ENCODE peak calls at places on chromosomes 5 and 9, in five cellular contexts. E is progenitor cell of endocrine pancreas; G is activated CD8-positive, alpha-beta memory T cell treated with anti-CD3 and anti-CD28 coated beads, Interleukin-2, amount 50 U/mL, for 48 hours; H is stimulated activated CD4-positive, alpha-beta T cell treated with anti-CD3 and anti-CD28 coated beads, TNF-alpha, amount 100 ng/mL, for 4 hours; J is amygdala. W is an unnamed sample.

GRCh38 chr5:124021066-124021641 is 509.2 kb downstream of the CSNK1G3 start:
- DNase-seq in E (no peak), G (no peak), H (no peak), J (no peak), W (no peak)

GRCh38 chr9:106864533-106865143 is 1.7 kb downstream of the ZNF462 start:
- DNase-seq in E (no peak), G (no peak), H (no peak), J (no peak), W (no peak)

GRCh38 chr5:91061946-91062586 is 321.1 kb downstream of the ARRDC3 start:
- DNase-seq in E (no peak), G (no peak), H (no peak), J (no peak), W (no peak)

GRCh38 chr5:40223884-40224402 is 455.8 kb upstream of the PTGER4 start:
- DNase-seq in E (no peak), G (no peak), H (no peak), J (no peak), W (no peak)

GRCh38 chr9:13020706-13021105 is 245.9 kb downstream of the LURAP1L start:
- DNase-seq in E (no peak), G (no peak), H (no peak), J (no peak), W (no peak)

GRCh38 chr5:138305797-138306196 is 25.8 kb downstream of the CDC25C start:
- DNase-seq in E (no peak), G (no peak), H (no peak), J (no peak), W (no peak)

GRCh38 chr9:94799578-94800264 is 73.2 kb downstream of the AOPEP start:
- DNase-seq in E (no peak), G (no peak), H (no peak), J (no peak), W (no peak)

GRCh38 chr5:41925555-41925946 is 470 bp downstream of the FBXO4 start:
- DNase-seq in E (no peak), G (peak), H (peak), J (no peak), W (no peak)

GRCh38 chr9:126380447-126380846 is 53.8 kb downstream of the MVB12B start:
- DNase-seq in E (no peak), G (no peak), H (no peak), J (no peak), W (no peak)

W was measured in memory B cell.